ENCODE peak calls at places on chromosome 10, in six cellular contexts. C, M, V, H, I and A are unnamed samples.

GRCh38 chr10:26448292-26448691 is 10.2 kb downstream of the APBB1IP start:
- DNase-seq in V (no peak), I (no peak), C (no peak), H (no peak), M (no peak), A (no peak)

GRCh38 chr10:71589617-71590551 is 129.7 kb downstream of the C10orf105 start:
- DNase-seq in V (no peak), H (no peak), M (no peak), I (no peak), C (no peak), A (no peak)

GRCh38 chr10:16116404-16117304 is 256.3 kb upstream of the MINDY3 start:
- DNase-seq in I (no peak), M (no peak), V (no peak), C (no peak), H (peak), A (no peak)

GRCh38 chr10:126130291-126130710 is 233.9 kb downstream of the FANK1 start:
- DNase-seq in H (no peak), M (no peak), I (peak), C (no peak), V (no peak), A (no peak)

GRCh38 chr10:133379152-133379800 is at the start of gene PAOX:
- DNase-seq in C (peak), I (no peak), H (no peak), V (no peak), M (peak), A (no peak)

GRCh38 chr10:116183733-116184447 is 89.1 kb downstream of the GFRA1 start:
- DNase-seq in M (no peak), V (no peak), C (no peak), I (peak), H (no peak), A (no peak)

GRCh38 chr10:80502621-80503583 is 34.8 kb upstream of the SH2D4B start:
- DNase-seq in H (no peak), C (no peak), V (no peak), I (no peak), M (no peak), A (no peak)

GRCh38 chr10:107553470-107553869 is 389.0 kb upstream of the SORCS1 start:
- DNase-seq in I (peak), V (no peak), M (no peak), C (no peak), H (no peak), A (no peak)

GRCh38 chr10:10831085-10831484 is 186.6 kb upstream of the CELF2 start:
- DNase-seq in I (peak), H (no peak), V (peak), M (no peak), C (no peak), A (peak)

GRCh38 chr10:98361131-98361633 is 53.8 kb downstream of the PYROXD2 start:
- DNase-seq in C (peak), M (no peak), H (no peak), V (peak), I (peak), A (peak)

GRCh38 chr10:132679217-132679595 is 106.7 kb downstream of the NKX6-2 start:
- DNase-seq in I (no peak), M (no peak), H (no peak), V (no peak), C (no peak), A (no peak)

GRCh38 chr10:52729259-52730104 is 43.1 kb downstream of the MBL2 start:
- DNase-seq in H (peak), M (no peak), C (no peak), I (no peak), V (no peak), A (no peak)